ENCODE peak calls at places on chromosome 16, in six cellular contexts. One of them, this sample, is unnamed. For H3K27me3, the result is how much of the 10 kb centered on the place peaks cover.

GRCh38 chr16:4679854-4680636 is 13.3 kb upstream of the NUDT16L1 start:
- DNase-seq in heart right ventricle: peak
- DNase-seq in spleen: peak
- DNase-seq in hepatocyte: no peak
- DNase-seq in A673: peak
- DNase-seq in thyroid gland: peak
- DNase-seq in this sample: peak

GRCh38 chr16:66890796-66891195 is 10.5 kb downstream of the PDP2 start:
- DNase-seq in heart right ventricle: no peak
- DNase-seq in spleen: no peak
- DNase-seq in hepatocyte: no peak
- DNase-seq in A673: no peak
- DNase-seq in thyroid gland: no peak
- DNase-seq in this sample: no peak

GRCh38 chr16:4358831-4359561 is 7.9 kb upstream of the PAM16 start:
- DNase-seq in heart right ventricle: peak
- DNase-seq in spleen: peak
- DNase-seq in hepatocyte: peak
- DNase-seq in A673: peak
- DNase-seq in thyroid gland: peak
- DNase-seq in this sample: no peak

GRCh38 chr16:86567701-86568571 is 1.3 kb downstream of the FOXC2 start:
- DNase-seq in heart right ventricle: peak
- DNase-seq in spleen: peak
- DNase-seq in hepatocyte: peak
- DNase-seq in A673: peak
- DNase-seq in thyroid gland: no peak
- DNase-seq in this sample: no peak

GRCh38 chr16:68074850-68075249 is 10.3 kb upstream of the NFATC3 start:
- DNase-seq in heart right ventricle: no peak
- DNase-seq in spleen: peak
- DNase-seq in hepatocyte: no peak
- DNase-seq in A673: no peak
- DNase-seq in thyroid gland: no peak
- DNase-seq in this sample: no peak

GRCh38 chr16:10225653-10226052 is 43.4 kb upstream of the GRIN2A start:
- DNase-seq in heart right ventricle: no peak
- DNase-seq in spleen: no peak
- DNase-seq in hepatocyte: no peak
- DNase-seq in A673: no peak
- DNase-seq in thyroid gland: no peak
- DNase-seq in this sample: no peak

GRCh38 chr16:89574681-89575246 is 794 bp upstream of the CPNE7 start:
- DNase-seq in heart right ventricle: peak
- DNase-seq in spleen: peak
- DNase-seq in hepatocyte: peak
- DNase-seq in A673: peak
- DNase-seq in thyroid gland: no peak
- DNase-seq in this sample: peak

GRCh38 chr16:89060207-89060794 is 33.4 kb upstream of the ACSF3 start:
- DNase-seq in heart right ventricle: no peak
- DNase-seq in spleen: no peak
- DNase-seq in hepatocyte: no peak
- DNase-seq in A673: no peak
- DNase-seq in thyroid gland: no peak
- DNase-seq in this sample: no peak

GRCh38 chr16:59593256-59593655 is 859.1 kb upstream of the GOT2 start:
- DNase-seq in heart right ventricle: no peak
- DNase-seq in spleen: no peak
- DNase-seq in hepatocyte: no peak
- DNase-seq in A673: no peak
- DNase-seq in thyroid gland: no peak
- DNase-seq in this sample: peak

GRCh38 chr16:70759666-70760065 is 41.3 kb downstream of the VAC14 start:
- DNase-seq in heart right ventricle: no peak
- DNase-seq in spleen: no peak
- DNase-seq in hepatocyte: no peak
- DNase-seq in A673: peak
- DNase-seq in thyroid gland: no peak
- DNase-seq in this sample: no peak

GRCh38 chr16:23907903-23908302 is 72.1 kb downstream of the PRKCB start:
- DNase-seq in heart right ventricle: no peak
- DNase-seq in spleen: no peak
- DNase-seq in hepatocyte: no peak
- DNase-seq in A673: no peak
- DNase-seq in thyroid gland: no peak
- DNase-seq in this sample: no peak

GRCh38 chr16:89691231-89691985 is 4.9 kb downstream of the CDK10 start:
- DNase-seq in heart right ventricle: no peak
- DNase-seq in spleen: peak
- DNase-seq in hepatocyte: no peak
- DNase-seq in A673: no peak
- DNase-seq in thyroid gland: no peak
- DNase-seq in this sample: no peak

GRCh38 chr16:65975049-65975708 is 391.3 kb upstream of the CDH5 start:
- DNase-seq in heart right ventricle: no peak
- DNase-seq in spleen: no peak
- DNase-seq in hepatocyte: no peak
- DNase-seq in A673: peak
- DNase-seq in thyroid gland: no peak
- DNase-seq in this sample: peak

GRCh38 chr16:21560462-21560861 is 38.9 kb upstream of the METTL9 start:
- DNase-seq in heart right ventricle: no peak
- DNase-seq in spleen: peak
- DNase-seq in hepatocyte: no peak
- DNase-seq in A673: no peak
- DNase-seq in thyroid gland: no peak
- DNase-seq in this sample: no peak

DNA sequence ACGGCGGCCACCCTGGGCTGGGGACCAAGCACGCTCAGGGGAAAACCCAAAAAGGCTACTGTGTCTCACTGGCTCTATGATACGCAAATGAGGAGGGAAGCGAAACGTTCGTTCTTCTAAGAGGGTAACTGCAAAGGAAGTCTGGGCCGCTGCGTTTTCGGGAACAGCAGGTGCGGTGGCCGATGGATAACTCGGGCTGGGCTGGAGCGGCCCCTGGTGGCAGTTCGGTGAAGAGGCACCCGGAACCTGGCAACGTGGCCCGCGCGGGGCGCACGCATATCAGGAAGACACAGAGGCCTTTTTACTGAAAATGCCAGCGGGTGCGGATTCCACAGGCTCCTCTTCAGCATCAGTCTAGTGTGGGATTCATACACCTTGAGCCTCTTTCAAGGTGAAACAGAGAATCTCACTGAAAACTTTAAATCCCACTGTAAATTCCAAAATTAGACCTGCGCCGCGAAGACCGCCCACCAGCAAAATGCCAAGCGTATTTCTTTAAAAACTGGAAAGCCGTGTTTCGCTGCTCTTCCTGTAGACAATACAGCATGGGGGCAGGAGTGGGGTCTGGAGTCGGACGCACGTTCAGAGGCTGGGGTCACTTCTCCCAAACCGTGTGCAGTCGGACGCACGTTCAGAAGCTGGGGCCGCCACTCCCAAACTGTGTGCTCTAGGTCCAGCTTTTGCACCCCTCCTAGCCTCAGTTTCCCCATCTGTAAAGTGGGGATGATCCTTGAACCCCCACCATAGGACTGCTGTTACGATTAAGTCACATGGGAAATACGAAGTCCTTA is 44.4 kb upstream of the METTL9 start:
- DNase-seq in heart right ventricle: peak
- DNase-seq in spleen: peak
- DNase-seq in hepatocyte: peak
- DNase-seq in A673: peak
- DNase-seq in thyroid gland: peak
- DNase-seq in this sample: peak
- H3K4me3 ChIP-seq in heart right ventricle: no peak
- H3K4me3 ChIP-seq in spleen: no peak
- H3K4me3 ChIP-seq in hepatocyte: no peak
- H3K4me3 ChIP-seq in A673: no peak
- H3K4me3 ChIP-seq in thyroid gland: no peak
- H3K4me3 ChIP-seq in this sample: no peak

DNA sequence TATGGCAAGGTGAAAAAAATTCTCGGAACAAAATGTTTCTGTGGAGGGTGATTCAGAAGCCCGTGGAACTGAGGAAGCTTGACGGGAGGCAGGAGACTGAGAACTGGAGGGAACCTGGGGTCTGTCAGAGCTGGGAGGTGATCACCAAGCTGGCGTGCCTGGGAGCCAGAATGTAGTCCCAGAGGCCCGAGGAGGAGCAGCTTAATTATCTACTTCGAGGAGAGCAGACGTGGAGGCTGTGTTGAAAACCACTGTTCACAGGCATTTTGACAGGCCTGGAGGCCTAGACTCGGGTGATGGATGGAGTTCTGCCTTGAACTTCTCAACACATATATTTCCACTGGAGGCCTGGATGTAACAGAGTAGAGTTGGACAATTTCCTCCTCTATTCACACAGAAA is 177.6 kb upstream of the SALL1 start:
- DNase-seq in heart right ventricle: no peak
- DNase-seq in spleen: no peak
- DNase-seq in hepatocyte: no peak
- DNase-seq in A673: no peak
- DNase-seq in thyroid gland: no peak
- DNase-seq in this sample: no peak
- TF ChIP-seq CTCF in heart right ventricle: no peak
- TF ChIP-seq CTCF in spleen: no peak
- TF ChIP-seq CTCF in hepatocyte: no peak
- TF ChIP-seq CTCF in A673: no peak
- TF ChIP-seq CTCF in thyroid gland: no peak
- TF ChIP-seq CTCF in this sample: no peak

DNA sequence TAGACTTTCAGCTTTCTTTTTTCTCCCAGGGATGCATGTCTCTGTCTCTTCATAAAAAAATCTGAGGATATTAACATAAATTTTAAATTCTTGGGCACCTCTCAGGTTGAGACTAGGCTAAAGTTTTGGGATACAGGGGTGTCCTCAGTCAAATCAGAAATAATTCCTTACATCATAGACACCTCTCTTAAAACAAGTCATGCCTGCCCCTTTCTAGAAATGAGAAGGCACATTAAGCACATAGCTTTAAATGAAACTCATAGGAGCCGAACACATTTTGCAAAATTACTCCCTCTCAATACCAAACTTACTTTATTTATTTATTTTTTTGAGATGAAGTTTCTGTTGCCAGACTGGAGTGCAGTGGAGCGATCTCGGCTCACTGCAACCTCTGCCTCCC is 67.3 kb upstream of the BCAR1 start:
- DNase-seq in heart right ventricle: no peak
- DNase-seq in spleen: no peak
- DNase-seq in hepatocyte: no peak
- DNase-seq in A673: no peak
- DNase-seq in thyroid gland: no peak
- DNase-seq in this sample: no peak
- H3K27me3 ChIP-seq in heart right ventricle: under half
- H3K27me3 ChIP-seq in spleen: under half
- H3K27me3 ChIP-seq in hepatocyte: under half
- H3K27me3 ChIP-seq in A673: under half
- H3K27me3 ChIP-seq in thyroid gland: under half
- H3K27me3 ChIP-seq in this sample: under half

DNA sequence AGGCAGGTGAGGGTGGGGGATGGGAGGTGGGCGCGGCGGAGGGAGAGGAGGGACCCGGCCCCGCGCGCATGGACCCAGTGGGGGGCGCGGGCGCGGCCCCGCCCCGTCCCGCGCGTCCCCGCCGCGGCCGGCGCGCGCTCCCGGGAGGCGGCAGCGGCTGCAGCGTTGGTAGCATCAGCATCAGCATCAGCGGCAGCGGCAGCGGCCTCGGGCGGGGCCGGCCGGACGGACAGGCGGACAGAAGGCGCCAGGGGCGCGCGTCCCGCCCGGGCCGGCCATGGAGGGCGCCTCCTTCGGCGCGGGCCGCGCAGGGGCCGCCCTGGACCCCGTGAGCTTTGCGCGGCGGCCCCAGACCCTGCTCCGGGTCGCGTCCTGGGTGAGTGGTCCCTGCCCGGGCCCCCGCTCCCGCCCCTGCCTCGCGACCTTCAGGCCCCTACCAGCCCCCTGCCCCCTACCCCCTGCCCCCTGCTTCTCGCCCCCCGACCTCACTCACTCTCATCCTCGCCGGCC is at the start of gene SYNGR3:
- DNase-seq in heart right ventricle: no peak
- DNase-seq in spleen: no peak
- DNase-seq in hepatocyte: peak
- DNase-seq in A673: no peak
- DNase-seq in thyroid gland: no peak
- DNase-seq in this sample: no peak
- H3K4me3 ChIP-seq in heart right ventricle: peak
- H3K4me3 ChIP-seq in spleen: peak
- H3K4me3 ChIP-seq in hepatocyte: peak
- H3K4me3 ChIP-seq in A673: peak
- H3K4me3 ChIP-seq in thyroid gland: no peak
- H3K4me3 ChIP-seq in this sample: peak

GRCh38 chr16:85563515-85564276 is 49.4 kb upstream of the GSE1 start:
- DNase-seq in heart right ventricle: peak
- DNase-seq in spleen: peak
- DNase-seq in hepatocyte: peak
- DNase-seq in A673: no peak
- DNase-seq in thyroid gland: peak
- DNase-seq in this sample: no peak
- TF ChIP-seq CTCF in heart right ventricle: peak
- TF ChIP-seq CTCF in spleen: peak
- TF ChIP-seq CTCF in hepatocyte: no peak
- TF ChIP-seq CTCF in A673: no peak
- TF ChIP-seq CTCF in thyroid gland: no peak
- TF ChIP-seq CTCF in this sample: no peak

DNA sequence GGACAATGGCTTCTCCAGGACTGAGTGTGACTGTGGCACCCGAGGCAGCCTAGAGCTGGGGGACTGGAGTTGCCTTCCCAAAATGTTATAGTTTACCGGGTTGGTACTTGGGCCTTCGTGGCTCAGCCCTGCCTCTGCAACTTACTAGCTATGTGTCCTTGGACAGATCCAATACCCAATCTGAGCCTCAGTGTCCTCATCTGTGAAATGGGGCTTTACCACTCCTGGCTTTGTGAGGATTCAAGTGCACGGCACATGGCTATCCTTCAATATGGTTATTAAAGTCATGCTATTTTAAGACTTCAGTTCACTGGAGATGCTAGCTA is 9.6 kb downstream of the IRX5 start:
- DNase-seq in heart right ventricle: no peak
- DNase-seq in spleen: no peak
- DNase-seq in hepatocyte: no peak
- DNase-seq in A673: no peak
- DNase-seq in thyroid gland: no peak
- DNase-seq in this sample: no peak
- H3K27me3 ChIP-seq in heart right ventricle: half or more
- H3K27me3 ChIP-seq in spleen: half or more
- H3K27me3 ChIP-seq in hepatocyte: half or more
- H3K27me3 ChIP-seq in A673: under half
- H3K27me3 ChIP-seq in thyroid gland: under half
- H3K27me3 ChIP-seq in this sample: under half

This sample was measured in bronchial epithelial cell.